ENCODE peak calls at places on chromosome 21, in six cellular contexts. I, G, U, M, A and Y are unnamed samples.

GRCh38 chr21:25080706-25081495 is 526.4 kb downstream of the MRPL39 start:
- DNase-seq in I (no peak), G (no peak), U (no peak), M (no peak), A (no peak), Y (no peak)

GRCh38 chr21:37784591-37785318 is 131.5 kb downstream of the KCNJ6 start:
- DNase-seq in I (no peak), G (no peak), U (no peak), M (no peak), A (peak), Y (no peak)

GRCh38 chr21:35840197-35840799 is 220.0 kb downstream of the SETD4 start:
- DNase-seq in I (peak), G (peak), U (peak), M (peak), A (peak), Y (peak)

GRCh38 chr21:43988506-43989230 is 23.4 kb upstream of the TRAPPC10 start:
- DNase-seq in I (no peak), G (no peak), U (no peak), M (no peak), A (no peak), Y (no peak)

GRCh38 chr21:24444736-24445135 is 1162.5 kb downstream of the MRPL39 start:
- DNase-seq in I (no peak), G (no peak), U (no peak), M (no peak), A (no peak), Y (no peak)

GRCh38 chr21:20639026-20639425 is 359.2 kb upstream of the NCAM2 start:
- DNase-seq in I (no peak), G (no peak), U (no peak), M (no peak), A (no peak), Y (no peak)

GRCh38 chr21:33032434-33033047 is 6.8 kb downstream of the OLIG2 start:
- DNase-seq in I (no peak), G (no peak), U (no peak), M (no peak), A (no peak), Y (no peak)

GRCh38 chr21:29506947-29507346 is 208.2 kb downstream of the BACH1 start:
- DNase-seq in I (no peak), G (no peak), U (no peak), M (no peak), A (no peak), Y (no peak)

GRCh38 chr21:27201197-27201596 is 234.3 kb upstream of the ADAMTS5 start:
- DNase-seq in I (no peak), G (no peak), U (no peak), M (no peak), A (no peak), Y (no peak)

GRCh38 chr21:19400223-19400770 is 996.7 kb upstream of the TMPRSS15 start:
- DNase-seq in I (no peak), G (no peak), U (no peak), M (no peak), A (no peak), Y (no peak)

GRCh38 chr21:38506606-38507331 is 8.5 kb upstream of the ERG start:
- DNase-seq in I (no peak), G (no peak), U (no peak), M (no peak), A (no peak), Y (no peak)

GRCh38 chr21:16305686-16306085 is 575.9 kb downstream of the USP25 start:
- DNase-seq in I (no peak), G (peak), U (peak), M (no peak), A (peak), Y (no peak)

GRCh38 chr21:39518055-39518844 is 66.5 kb downstream of the SH3BGR start:
- DNase-seq in I (peak), G (peak), U (peak), M (peak), A (peak), Y (peak)

GRCh38 chr21:15343066-15343465 is 278.3 kb upstream of the NRIP1 start:
- DNase-seq in I (no peak), G (no peak), U (no peak), M (no peak), A (no peak), Y (no peak)

GRCh38 chr21:45323487-45324380 is 36.0 kb upstream of the POFUT2 start:
- DNase-seq in I (peak), G (no peak), U (no peak), M (no peak), A (no peak), Y (no peak)

GRCh38 chr21:37061926-37062591 is 10.8 kb downstream of the PIGP start:
- DNase-seq in I (no peak), G (no peak), U (no peak), M (no peak), A (peak), Y (no peak)

GRCh38 chr21:41246808-41247207 is 69.8 kb upstream of the FAM3B start:
- DNase-seq in I (no peak), G (no peak), U (no peak), M (no peak), A (no peak), Y (no peak)

GRCh38 chr21:18387994-18388393 is 15.6 kb downstream of the TMPRSS15 start:
- DNase-seq in I (no peak), G (no peak), U (no peak), M (no peak), A (no peak), Y (no peak)

GRCh38 chr21:44793269-44794030 is 8.2 kb downstream of the UBE2G2 start:
- DNase-seq in I (peak), G (peak), U (peak), M (no peak), A (peak), Y (no peak)

GRCh38 chr21:22961248-22961647 is 1963.0 kb downstream of the NCAM2 start:
- DNase-seq in I (no peak), G (no peak), U (no peak), M (no peak), A (no peak), Y (no peak)

GRCh38 chr21:41071410-41071809 is 96.5 kb upstream of the BACE2 start:
- DNase-seq in I (no peak), G (no peak), U (peak), M (no peak), A (no peak), Y (no peak)

GRCh38 chr21:35782667-35783066 is 277.7 kb downstream of the SETD4 start:
- DNase-seq in I (no peak), G (no peak), U (no peak), M (no peak), A (no peak), Y (no peak)

GRCh38 chr21:15192243-15192642 is 127.4 kb upstream of the NRIP1 start:
- DNase-seq in I (no peak), G (peak), U (no peak), M (no peak), A (no peak), Y (no peak)

GRCh38 chr21:43025636-43026180 is 49.9 kb downstream of the CBS start:
- DNase-seq in I (no peak), G (no peak), U (no peak), M (no peak), A (peak), Y (no peak)

GRCh38 chr21:38354231-38354630 is 97.4 kb downstream of the KCNJ15 start:
- DNase-seq in I (no peak), G (no peak), U (no peak), M (no peak), A (no peak), Y (no peak)

GRCh38 chr21:25456672-25457071 is 150.6 kb downstream of the MRPL39 start:
- DNase-seq in I (no peak), G (no peak), U (no peak), M (no peak), A (no peak), Y (no peak)

GRCh38 chr21:35035581-35035980 is 13.5 kb downstream of the RUNX1 start:
- DNase-seq in I (no peak), G (no peak), U (no peak), M (no peak), A (no peak), Y (no peak)

GRCh38 chr21:31284797-31285397 is 59.2 kb downstream of the TIAM1 start:
- DNase-seq in I (peak), G (no peak), U (no peak), M (peak), A (peak), Y (no peak)

GRCh38 chr21:30935889-30936168 is 54.4 kb upstream of the KRTAP11-1 start:
- DNase-seq in I (no peak), G (no peak), U (no peak), M (no peak), A (no peak), Y (no peak)

GRCh38 chr21:25409992-25410391 is 197.3 kb downstream of the MRPL39 start:
- DNase-seq in I (no peak), G (no peak), U (no peak), M (no peak), A (no peak), Y (no peak)

GRCh38 chr21:17786219-17787181 is 32.7 kb downstream of the C21orf91 start:
- DNase-seq in I (no peak), G (no peak), U (no peak), M (no peak), A (no peak), Y (no peak)

GRCh38 chr21:34836103-34836932 is 167.5 kb downstream of the CLIC6 start:
- DNase-seq in I (peak), G (peak), U (no peak), M (peak), A (peak), Y (peak)

GRCh38 chr21:46119565-46120271 is 21.8 kb downstream of the COL6A2 start:
- DNase-seq in I (peak), G (peak), U (no peak), M (no peak), A (no peak), Y (no peak)